ENCODE peak calls at places on chromosome 7, in nine cellular contexts. A is ovary, L is hepatocyte, P is Panc1, Y is tibial artery, V is GM23338, O is fibroblast of lung, C is GM13976, M is choroid plexus epithelial cell. X is an unnamed sample.

GRCh38 chr7:67631496-67631895 is 634.9 kb downstream of the TYW1 start:
- DNase-seq in M (no peak), Y (no peak), L (no peak), C (no peak), V (no peak), A (no peak), P (no peak), O (no peak), X (no peak)

GRCh38 chr7:140621326-140622035 is 19.1 kb downstream of the DENND2A start:
- DNase-seq in V (no peak), O (peak), A (no peak), C (no peak), M (peak), L (no peak), Y (no peak), P (no peak), X (peak)

GRCh38 chr7:44259547-44260457 is 59.0 kb downstream of the YKT6 start:
- DNase-seq in A (peak), M (peak), P (no peak), O (peak), C (no peak), L (peak), V (no peak), Y (peak), X (peak)

GRCh38 chr7:84112771-84113170 is 81.8 kb downstream of the SEMA3A start:
- DNase-seq in Y (no peak), L (no peak), C (no peak), O (no peak), V (no peak), A (no peak), P (no peak), M (no peak), X (no peak)

GRCh38 chr7:73701357-73701995 is 18.0 kb downstream of the STX1A start:
- DNase-seq in V (peak), L (peak), M (peak), C (peak), O (peak), Y (no peak), A (no peak), P (peak), X (peak)

GRCh38 chr7:108815815-108816214 is 246.1 kb downstream of the DNAJB9 start:
- DNase-seq in Y (no peak), V (no peak), C (no peak), O (no peak), A (no peak), L (no peak), P (no peak), M (no peak), X (no peak)

GRCh38 chr7:143316492-143316891 is 581 bp downstream of the CLCN1 start:
- DNase-seq in P (no peak), L (no peak), M (no peak), C (no peak), V (no peak), O (no peak), A (no peak), Y (no peak), X (no peak)

GRCh38 chr7:47792521-47793121 is 155.6 kb downstream of the PKD1L1 start:
- DNase-seq in A (no peak), M (peak), O (no peak), Y (no peak), V (peak), C (no peak), L (no peak), P (no peak), X (no peak)

DNA sequence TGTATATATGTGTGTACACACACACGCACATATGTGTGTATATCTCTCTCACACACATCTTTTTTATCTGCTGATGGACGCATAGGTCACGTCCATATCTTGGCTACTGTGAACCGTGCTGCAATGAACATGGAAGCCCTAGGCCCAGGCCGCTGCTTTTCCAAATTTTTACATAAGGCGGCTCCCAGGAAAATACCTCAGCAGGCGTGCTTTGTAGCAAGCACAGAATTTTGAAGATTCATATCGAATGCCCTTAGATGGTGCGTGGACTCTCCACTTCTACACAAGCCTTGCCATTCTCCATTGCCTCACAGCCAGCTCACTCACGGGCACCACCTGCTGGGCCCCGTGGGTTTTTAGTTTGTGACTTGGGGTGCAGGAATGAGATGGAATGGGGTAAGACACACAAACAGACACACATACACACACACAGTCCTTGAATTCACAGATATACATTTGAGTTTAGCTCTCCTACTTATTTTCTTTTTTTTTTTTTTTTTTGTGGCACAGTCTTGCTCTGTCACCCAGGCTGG is 57.9 kb upstream of the RNF32 start:
- DNase-seq in M (no peak), Y (no peak), A (no peak), P (no peak), O (no peak), V (no peak), L (no peak), C (no peak), X (no peak)
- TF ChIP-seq CTCF in M (no peak), Y (no peak), A (no peak), P (no peak), O (no peak), V (peak), L (no peak), C (no peak), X (no peak)

DNA sequence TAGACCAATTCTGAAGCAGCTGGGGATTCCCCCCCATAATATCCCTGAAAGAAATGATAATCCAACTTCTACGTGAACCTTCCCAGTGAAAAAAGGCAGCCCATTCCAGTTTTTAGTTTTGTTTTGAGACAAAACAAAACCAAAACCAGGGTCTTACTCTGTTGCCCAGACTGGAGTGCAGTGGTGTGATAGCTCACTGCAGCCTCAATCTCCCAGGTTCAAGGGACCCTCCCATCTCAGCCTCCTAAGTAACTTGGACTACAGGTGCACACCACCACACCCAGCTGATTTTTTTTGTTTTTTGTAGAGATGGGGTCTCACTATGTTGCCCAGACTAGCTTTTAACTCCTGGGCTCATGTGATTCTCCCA is 12.5 kb upstream of the ARPC1A start:
- DNase-seq in O (no peak), A (no peak), M (no peak), Y (no peak), L (no peak), V (no peak), C (no peak), P (no peak), X (no peak)
- TF ChIP-seq CTCF in O (no peak), A (no peak), M (no peak), Y (no peak), L (no peak), V (no peak), C (no peak), P (peak), X (no peak)

GRCh38 chr7:79810945-79811344 is 323.7 kb upstream of the GNAI1 start:
- DNase-seq in A (no peak), O (peak), P (no peak), Y (no peak), M (peak), C (no peak), V (no peak), L (no peak), X (no peak)

DNA sequence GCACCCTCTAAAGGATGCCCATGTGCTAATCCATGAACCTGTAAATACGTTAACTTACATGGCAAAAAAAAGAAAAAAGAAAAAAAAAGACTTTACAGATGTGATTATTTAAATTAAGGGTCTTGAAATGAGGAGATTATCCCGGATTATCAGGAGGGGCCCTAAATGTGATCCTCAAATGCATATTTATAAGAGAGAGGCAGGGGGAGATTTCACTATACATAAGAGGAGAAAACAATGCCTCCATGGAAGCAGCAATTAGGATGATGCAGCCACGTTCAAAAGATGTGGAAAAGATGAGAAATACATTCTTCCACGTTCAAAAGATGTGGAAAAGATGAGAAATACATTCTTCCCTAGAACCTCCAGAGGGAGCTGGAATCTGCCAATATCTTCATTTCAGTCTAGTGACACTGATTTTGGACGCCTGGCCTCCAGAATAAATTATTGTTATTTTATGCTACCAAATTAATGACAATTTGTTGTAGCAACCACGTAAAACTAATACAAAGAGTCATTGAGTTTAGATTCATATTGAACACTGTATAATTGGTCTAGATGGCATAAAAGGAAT is 328.4 kb upstream of the GNAI1 start:
- DNase-seq in V (peak), O (peak), L (peak), C (no peak), P (no peak), A (no peak), Y (no peak), M (peak), X (peak)
- TF ChIP-seq CTCF in V (peak), O (peak), L (peak), C (no peak), P (peak), A (no peak), Y (no peak), M (peak), X (peak)

DNA sequence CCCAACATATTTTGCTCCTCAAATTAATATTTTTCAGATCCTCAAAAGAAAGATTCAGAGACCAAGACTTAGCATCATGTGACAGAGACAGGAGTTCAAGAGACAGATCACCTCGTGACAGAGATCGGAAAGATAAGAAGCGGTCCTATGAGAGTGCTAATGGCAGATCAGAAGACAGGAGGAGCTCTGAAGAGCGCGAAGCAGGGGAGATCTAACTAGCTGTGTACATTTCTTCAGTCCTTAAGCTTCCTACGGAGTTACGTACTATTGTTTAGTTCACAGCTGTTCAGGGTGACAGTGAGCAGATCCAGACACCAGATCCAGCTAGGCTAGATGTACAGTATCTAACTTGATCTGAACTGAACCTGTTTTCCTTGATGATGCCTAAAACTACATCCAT is 61.3 kb downstream of the KLRG2 start:
- DNase-seq in A (no peak), M (no peak), P (no peak), L (peak), Y (no peak), V (no peak), O (peak), C (no peak), X (no peak)
- TF ChIP-seq CTCF in A (no peak), M (no peak), P (no peak), L (no peak), Y (no peak), V (no peak), O (no peak), C (no peak), X (no peak)

GRCh38 chr7:50073093-50073492 is 20.0 kb downstream of the ZPBP start:
- DNase-seq in A (no peak), P (no peak), O (no peak), C (no peak), L (no peak), V (no peak), Y (no peak), M (no peak), X (no peak)

GRCh38 chr7:50069613-50070012 is 23.4 kb downstream of the ZPBP start:
- DNase-seq in C (peak), L (no peak), M (no peak), P (no peak), V (peak), Y (no peak), A (no peak), O (no peak), X (peak)

GRCh38 chr7:50068850-50069551 is 24.0 kb downstream of the ZPBP start:
- DNase-seq in Y (no peak), P (peak), O (no peak), V (peak), C (peak), M (peak), L (peak), A (no peak), X (peak)

DNA sequence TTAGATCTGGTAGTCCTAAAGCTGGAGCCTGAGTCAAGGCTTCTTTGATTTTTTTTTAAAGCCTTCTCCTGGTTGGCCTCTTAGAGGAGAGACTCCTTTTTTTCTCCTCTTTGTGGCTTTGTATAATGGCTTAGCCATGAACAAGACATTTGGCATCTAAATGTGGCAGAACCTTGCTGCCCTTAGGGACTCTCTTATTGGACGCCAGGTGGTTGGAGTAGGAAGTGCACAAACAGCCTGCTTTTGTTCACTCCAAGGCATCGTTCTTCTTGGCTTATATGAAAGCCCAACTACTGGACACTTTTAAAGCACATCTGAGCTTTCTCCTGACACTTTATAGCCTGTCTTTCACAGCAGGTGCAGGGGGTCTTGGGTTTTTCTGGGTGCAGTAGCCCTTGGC is 25.0 kb downstream of the ZPBP start:
- DNase-seq in M (no peak), P (no peak), O (no peak), Y (no peak), C (no peak), L (no peak), V (peak), A (no peak), X (peak)
- TF ChIP-seq CTCF in M (no peak), P (peak), O (no peak), Y (peak), C (no peak), L (no peak), V (peak), A (peak), X (peak)

GRCh38 chr7:128168667-128169210 is 72.3 kb upstream of the LEP start:
- DNase-seq in O (peak), P (no peak), V (peak), C (peak), L (peak), A (no peak), Y (no peak), M (peak), X (peak)
- TF ChIP-seq CTCF in O (no peak), P (no peak), V (no peak), C (no peak), L (no peak), A (no peak), Y (no peak), M (no peak), X (no peak)

GRCh38 chr7:4830176-4830575 is 31.7 kb downstream of the PAPOLB start:
- DNase-seq in C (peak), M (peak), A (no peak), O (peak), Y (peak), L (peak), P (peak), V (peak), X (peak)
- TF ChIP-seq CTCF in C (peak), M (peak), A (peak), O (peak), Y (peak), L (peak), P (peak), V (peak), X (peak)